ENCODE peak calls at places on chromosomes 2 and 18, in nine cellular contexts. One of them, this sample, is unnamed.

GRCh38 chr18:67735506-67735905 is 219.0 kb upstream of the DSEL start:
- DNase-seq in HepG2: no peak
- DNase-seq in endothelial cell of umbilical vein: no peak
- DNase-seq in coronary artery: no peak
- DNase-seq in astrocyte of the spinal cord: no peak
- DNase-seq in cardiac muscle cell: no peak
- DNase-seq in AG04450: no peak
- DNase-seq in upper lobe of right lung: no peak
- DNase-seq in heart right ventricle: no peak
- DNase-seq in this sample: no peak

GRCh38 chr18:46502444-46502843 is 154.6 kb downstream of the LOXHD1 start:
- DNase-seq in cardiac muscle cell: peak
- DNase-seq in endothelial cell of umbilical vein: no peak
- DNase-seq in HepG2: no peak
- DNase-seq in astrocyte of the spinal cord: peak
- DNase-seq in AG04450: no peak
- DNase-seq in heart right ventricle: no peak
- DNase-seq in coronary artery: no peak
- DNase-seq in upper lobe of right lung: no peak
- DNase-seq in this sample: no peak

GRCh38 chr2:189144700-189145211 is 34.8 kb downstream of the COL5A2 start:
- DNase-seq in astrocyte of the spinal cord: no peak
- DNase-seq in endothelial cell of umbilical vein: no peak
- DNase-seq in cardiac muscle cell: peak
- DNase-seq in coronary artery: no peak
- DNase-seq in heart right ventricle: no peak
- DNase-seq in upper lobe of right lung: no peak
- DNase-seq in HepG2: no peak
- DNase-seq in AG04450: no peak
- DNase-seq in this sample: no peak

GRCh38 chr2:10521356-10521755 is 73.2 kb upstream of the ODC1 start:
- DNase-seq in cardiac muscle cell: no peak
- DNase-seq in coronary artery: no peak
- DNase-seq in heart right ventricle: no peak
- DNase-seq in upper lobe of right lung: no peak
- DNase-seq in AG04450: no peak
- DNase-seq in HepG2: no peak
- DNase-seq in endothelial cell of umbilical vein: no peak
- DNase-seq in astrocyte of the spinal cord: no peak
- DNase-seq in this sample: no peak

GRCh38 chr18:77135339-77136075 is 2.9 kb upstream of the MBP start:
- DNase-seq in upper lobe of right lung: no peak
- DNase-seq in astrocyte of the spinal cord: no peak
- DNase-seq in AG04450: no peak
- DNase-seq in coronary artery: no peak
- DNase-seq in heart right ventricle: no peak
- DNase-seq in HepG2: no peak
- DNase-seq in cardiac muscle cell: no peak
- DNase-seq in endothelial cell of umbilical vein: no peak
- DNase-seq in this sample: no peak

GRCh38 chr2:144948205-144948855 is 428.4 kb upstream of the ZEB2 start:
- DNase-seq in upper lobe of right lung: no peak
- DNase-seq in AG04450: no peak
- DNase-seq in astrocyte of the spinal cord: no peak
- DNase-seq in heart right ventricle: no peak
- DNase-seq in HepG2: no peak
- DNase-seq in endothelial cell of umbilical vein: no peak
- DNase-seq in coronary artery: no peak
- DNase-seq in cardiac muscle cell: no peak
- DNase-seq in this sample: no peak

GRCh38 chr2:37583867-37584266 is 87.6 kb downstream of the CDC42EP3 start:
- DNase-seq in astrocyte of the spinal cord: peak
- DNase-seq in coronary artery: no peak
- DNase-seq in HepG2: no peak
- DNase-seq in cardiac muscle cell: peak
- DNase-seq in heart right ventricle: no peak
- DNase-seq in upper lobe of right lung: no peak
- DNase-seq in AG04450: no peak
- DNase-seq in endothelial cell of umbilical vein: peak
- DNase-seq in this sample: no peak

GRCh38 chr18:49127606-49128190 is 176.9 kb upstream of the SMAD7 start:
- DNase-seq in astrocyte of the spinal cord: no peak
- DNase-seq in heart right ventricle: no peak
- DNase-seq in AG04450: no peak
- DNase-seq in cardiac muscle cell: peak
- DNase-seq in HepG2: no peak
- DNase-seq in endothelial cell of umbilical vein: no peak
- DNase-seq in coronary artery: no peak
- DNase-seq in upper lobe of right lung: no peak
- DNase-seq in this sample: no peak

GRCh38 chr18:37553633-37554398 is 11.8 kb downstream of the CELF4 start:
- DNase-seq in astrocyte of the spinal cord: no peak
- DNase-seq in coronary artery: no peak
- DNase-seq in heart right ventricle: no peak
- DNase-seq in upper lobe of right lung: peak
- DNase-seq in endothelial cell of umbilical vein: no peak
- DNase-seq in cardiac muscle cell: no peak
- DNase-seq in HepG2: no peak
- DNase-seq in AG04450: no peak
- DNase-seq in this sample: peak
- TF ChIP-seq CTCF in astrocyte of the spinal cord: no peak
- TF ChIP-seq CTCF in coronary artery: no peak
- TF ChIP-seq CTCF in heart right ventricle: peak
- TF ChIP-seq CTCF in upper lobe of right lung: no peak
- TF ChIP-seq CTCF in endothelial cell of umbilical vein: no peak
- TF ChIP-seq CTCF in cardiac muscle cell: peak
- TF ChIP-seq CTCF in HepG2: peak
- TF ChIP-seq CTCF in AG04450: peak
- TF ChIP-seq CTCF in this sample: peak

GRCh38 chr2:232984451-232985207 is 28.4 kb downstream of the NGEF start:
- DNase-seq in heart right ventricle: no peak
- DNase-seq in AG04450: no peak
- DNase-seq in astrocyte of the spinal cord: no peak
- DNase-seq in cardiac muscle cell: no peak
- DNase-seq in upper lobe of right lung: no peak
- DNase-seq in coronary artery: no peak
- DNase-seq in endothelial cell of umbilical vein: no peak
- DNase-seq in HepG2: no peak
- DNase-seq in this sample: peak

GRCh38 chr2:232983669-232983991 is 29.4 kb downstream of the NGEF start:
- DNase-seq in coronary artery: no peak
- DNase-seq in AG04450: no peak
- DNase-seq in astrocyte of the spinal cord: no peak
- DNase-seq in upper lobe of right lung: no peak
- DNase-seq in cardiac muscle cell: no peak
- DNase-seq in heart right ventricle: no peak
- DNase-seq in endothelial cell of umbilical vein: no peak
- DNase-seq in HepG2: no peak
- DNase-seq in this sample: peak

GRCh38 chr2:232981356-232981755 is 31.7 kb downstream of the NGEF start:
- DNase-seq in heart right ventricle: no peak
- DNase-seq in coronary artery: no peak
- DNase-seq in HepG2: no peak
- DNase-seq in endothelial cell of umbilical vein: no peak
- DNase-seq in astrocyte of the spinal cord: no peak
- DNase-seq in cardiac muscle cell: no peak
- DNase-seq in AG04450: no peak
- DNase-seq in upper lobe of right lung: no peak
- DNase-seq in this sample: peak

GRCh38 chr2:232981767-232982360 is 31.2 kb downstream of the NGEF start:
- DNase-seq in astrocyte of the spinal cord: no peak
- DNase-seq in heart right ventricle: no peak
- DNase-seq in cardiac muscle cell: no peak
- DNase-seq in upper lobe of right lung: peak
- DNase-seq in endothelial cell of umbilical vein: no peak
- DNase-seq in HepG2: peak
- DNase-seq in AG04450: no peak
- DNase-seq in coronary artery: peak
- DNase-seq in this sample: peak

DNA sequence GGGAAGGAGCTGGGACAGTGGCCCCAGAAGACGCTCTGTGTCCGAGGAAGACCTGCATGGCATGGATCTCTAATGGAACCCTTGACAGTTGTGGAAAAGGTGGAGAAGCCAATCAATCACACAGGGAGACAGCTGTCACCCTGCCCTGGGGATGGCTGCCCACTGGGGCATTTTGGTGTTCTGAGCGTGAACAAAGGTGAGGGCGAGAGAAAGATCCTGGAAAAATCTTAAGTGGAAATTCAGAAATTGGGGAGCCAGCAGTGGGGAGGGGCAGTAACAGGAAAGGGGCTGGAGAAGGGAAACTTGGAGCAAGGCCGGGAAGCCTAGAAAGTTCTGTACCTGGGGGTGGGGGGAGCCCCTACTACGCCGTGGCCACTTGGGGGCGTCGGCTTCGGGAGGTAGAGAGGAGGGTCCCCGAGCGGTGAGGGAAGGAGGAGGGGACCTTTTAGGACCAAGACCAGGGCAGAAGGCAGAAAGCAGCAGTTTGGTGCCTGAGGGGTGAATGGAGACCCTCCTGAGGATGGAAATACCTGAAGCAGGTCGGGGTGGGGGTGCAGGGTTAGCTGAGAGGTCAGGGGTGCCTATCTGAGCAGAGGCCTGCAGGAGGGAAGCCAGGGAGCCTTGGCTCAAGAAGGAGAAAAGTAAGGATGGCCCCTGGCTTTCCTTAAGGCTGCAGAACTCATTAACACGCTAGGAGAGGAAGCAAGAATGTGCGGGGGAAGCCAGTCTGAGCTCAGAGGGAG is 30.0 kb downstream of the NGEF start:
- DNase-seq in HepG2: no peak
- DNase-seq in astrocyte of the spinal cord: no peak
- DNase-seq in upper lobe of right lung: no peak
- DNase-seq in cardiac muscle cell: no peak
- DNase-seq in endothelial cell of umbilical vein: no peak
- DNase-seq in coronary artery: no peak
- DNase-seq in AG04450: no peak
- DNase-seq in heart right ventricle: no peak
- DNase-seq in this sample: peak
- TF ChIP-seq CTCF in HepG2: peak
- TF ChIP-seq CTCF in astrocyte of the spinal cord: no peak
- TF ChIP-seq CTCF in upper lobe of right lung: no peak
- TF ChIP-seq CTCF in cardiac muscle cell: no peak
- TF ChIP-seq CTCF in endothelial cell of umbilical vein: no peak
- TF ChIP-seq CTCF in coronary artery: no peak
- TF ChIP-seq CTCF in AG04450: no peak
- TF ChIP-seq CTCF in heart right ventricle: no peak
- TF ChIP-seq CTCF in this sample: no peak

GRCh38 chr18:24400587-24400986 is 3.0 kb upstream of the OSBPL1A start:
- DNase-seq in astrocyte of the spinal cord: no peak
- DNase-seq in heart right ventricle: no peak
- DNase-seq in upper lobe of right lung: no peak
- DNase-seq in coronary artery: no peak
- DNase-seq in AG04450: no peak
- DNase-seq in cardiac muscle cell: no peak
- DNase-seq in endothelial cell of umbilical vein: peak
- DNase-seq in HepG2: no peak
- DNase-seq in this sample: no peak

GRCh38 chr18:24404591-24404990 is 7.0 kb upstream of the OSBPL1A start:
- DNase-seq in astrocyte of the spinal cord: no peak
- DNase-seq in endothelial cell of umbilical vein: no peak
- DNase-seq in upper lobe of right lung: no peak
- DNase-seq in coronary artery: no peak
- DNase-seq in heart right ventricle: no peak
- DNase-seq in AG04450: no peak
- DNase-seq in HepG2: no peak
- DNase-seq in cardiac muscle cell: no peak
- DNase-seq in this sample: no peak

GRCh38 chr18:24403076-24403475 is 5.5 kb upstream of the OSBPL1A start:
- DNase-seq in upper lobe of right lung: no peak
- DNase-seq in coronary artery: no peak
- DNase-seq in cardiac muscle cell: no peak
- DNase-seq in HepG2: no peak
- DNase-seq in endothelial cell of umbilical vein: no peak
- DNase-seq in heart right ventricle: no peak
- DNase-seq in AG04450: no peak
- DNase-seq in astrocyte of the spinal cord: no peak
- DNase-seq in this sample: no peak

GRCh38 chr18:24398515-24398914 is 891 bp upstream of the OSBPL1A start:
- DNase-seq in endothelial cell of umbilical vein: no peak
- DNase-seq in heart right ventricle: no peak
- DNase-seq in AG04450: no peak
- DNase-seq in HepG2: no peak
- DNase-seq in cardiac muscle cell: peak
- DNase-seq in upper lobe of right lung: no peak
- DNase-seq in coronary artery: no peak
- DNase-seq in astrocyte of the spinal cord: peak
- DNase-seq in this sample: no peak

DNA sequence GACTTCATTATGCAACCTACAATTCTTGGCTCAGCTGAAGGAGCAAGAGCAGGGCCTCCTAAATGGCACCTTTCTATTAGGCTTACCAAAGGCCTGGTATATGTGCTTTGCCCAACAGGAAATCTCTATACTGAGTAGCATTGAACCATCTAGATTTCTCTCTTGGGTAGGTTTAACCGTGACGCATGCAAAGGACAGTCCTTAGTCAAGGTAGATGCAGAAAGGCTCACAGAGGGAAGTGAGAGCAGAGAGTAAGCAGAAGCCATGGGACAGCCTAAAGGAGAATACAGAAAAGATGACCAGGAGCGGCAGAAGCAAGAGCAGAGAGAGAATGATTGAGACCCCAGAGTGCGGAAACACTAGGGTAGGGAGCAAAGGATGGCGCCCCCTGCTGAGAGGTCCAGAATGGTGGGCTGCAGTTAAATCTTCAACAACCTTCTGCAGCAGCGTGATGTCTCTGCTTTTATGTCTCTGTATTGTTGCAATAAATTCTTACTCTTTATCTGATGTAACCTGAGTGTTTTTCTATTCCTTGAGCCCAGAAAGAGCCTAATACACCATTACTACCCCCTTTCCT is 4.7 kb upstream of the OSBPL1A start:
- DNase-seq in AG04450: no peak
- DNase-seq in cardiac muscle cell: no peak
- DNase-seq in endothelial cell of umbilical vein: no peak
- DNase-seq in astrocyte of the spinal cord: no peak
- DNase-seq in heart right ventricle: no peak
- DNase-seq in coronary artery: no peak
- DNase-seq in upper lobe of right lung: no peak
- DNase-seq in HepG2: no peak
- DNase-seq in this sample: no peak
- TF ChIP-seq CTCF in AG04450: peak
- TF ChIP-seq CTCF in cardiac muscle cell: no peak
- TF ChIP-seq CTCF in endothelial cell of umbilical vein: peak
- TF ChIP-seq CTCF in astrocyte of the spinal cord: peak
- TF ChIP-seq CTCF in heart right ventricle: peak
- TF ChIP-seq CTCF in coronary artery: no peak
- TF ChIP-seq CTCF in upper lobe of right lung: peak
- TF ChIP-seq CTCF in HepG2: peak
- TF ChIP-seq CTCF in this sample: peak

GRCh38 chr2:75476778-75477177 is 84.0 kb downstream of the EVA1A start:
- DNase-seq in cardiac muscle cell: peak
- DNase-seq in AG04450: no peak
- DNase-seq in HepG2: no peak
- DNase-seq in coronary artery: no peak
- DNase-seq in heart right ventricle: no peak
- DNase-seq in upper lobe of right lung: no peak
- DNase-seq in astrocyte of the spinal cord: peak
- DNase-seq in endothelial cell of umbilical vein: no peak
- DNase-seq in this sample: no peak

GRCh38 chr2:75483878-75484277 is 76.9 kb downstream of the EVA1A start:
- DNase-seq in upper lobe of right lung: no peak
- DNase-seq in astrocyte of the spinal cord: no peak
- DNase-seq in endothelial cell of umbilical vein: no peak
- DNase-seq in HepG2: no peak
- DNase-seq in cardiac muscle cell: no peak
- DNase-seq in heart right ventricle: no peak
- DNase-seq in coronary artery: no peak
- DNase-seq in AG04450: no peak
- DNase-seq in this sample: no peak

GRCh38 chr2:75484840-75485239 is 75.9 kb downstream of the EVA1A start:
- DNase-seq in AG04450: no peak
- DNase-seq in endothelial cell of umbilical vein: no peak
- DNase-seq in cardiac muscle cell: no peak
- DNase-seq in coronary artery: no peak
- DNase-seq in upper lobe of right lung: no peak
- DNase-seq in astrocyte of the spinal cord: no peak
- DNase-seq in heart right ventricle: no peak
- DNase-seq in HepG2: no peak
- DNase-seq in this sample: no peak

GRCh38 chr2:75482398-75482797 is 78.3 kb downstream of the EVA1A start:
- DNase-seq in HepG2: no peak
- DNase-seq in endothelial cell of umbilical vein: no peak
- DNase-seq in upper lobe of right lung: no peak
- DNase-seq in cardiac muscle cell: no peak
- DNase-seq in heart right ventricle: no peak
- DNase-seq in astrocyte of the spinal cord: no peak
- DNase-seq in coronary artery: no peak
- DNase-seq in AG04450: no peak
- DNase-seq in this sample: no peak

DNA sequence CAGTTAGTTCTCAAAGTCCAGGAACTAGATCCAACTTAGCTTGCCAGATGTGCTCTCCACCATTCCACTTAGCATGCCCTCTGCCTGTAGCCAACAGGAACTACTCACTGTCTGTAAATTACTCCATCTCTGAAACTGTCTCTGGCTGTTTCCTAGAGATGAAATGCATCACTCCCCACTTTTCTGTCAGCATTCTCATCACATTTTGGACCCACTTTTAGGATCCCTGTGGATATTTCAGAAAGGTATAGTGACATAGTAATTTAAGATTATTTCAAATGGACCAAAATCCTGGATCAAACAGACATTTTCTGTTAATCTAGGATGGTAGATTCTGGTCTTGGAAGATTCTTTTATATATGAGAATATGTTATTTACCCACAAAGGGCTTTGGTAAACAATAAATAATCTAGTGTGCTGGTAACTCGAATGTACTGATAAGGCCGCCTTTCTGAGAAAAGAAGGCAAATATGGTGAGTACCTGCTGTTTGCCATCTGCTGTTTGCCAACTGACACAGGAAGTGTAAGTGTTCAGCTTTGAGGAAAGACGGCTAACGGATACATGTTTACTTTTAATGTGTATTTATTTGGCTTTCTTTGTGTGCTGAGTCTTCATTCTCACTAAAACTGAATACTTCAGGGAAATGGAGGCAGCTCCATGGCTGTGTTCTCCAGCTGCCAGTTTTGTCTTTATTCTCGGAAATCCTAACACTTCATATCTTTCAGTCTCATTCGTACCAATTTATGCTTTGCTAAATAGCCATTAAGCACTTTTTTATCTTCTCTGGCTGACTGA is 79.5 kb downstream of the EVA1A start:
- DNase-seq in endothelial cell of umbilical vein: no peak
- DNase-seq in heart right ventricle: no peak
- DNase-seq in astrocyte of the spinal cord: peak
- DNase-seq in coronary artery: no peak
- DNase-seq in AG04450: no peak
- DNase-seq in cardiac muscle cell: peak
- DNase-seq in upper lobe of right lung: no peak
- DNase-seq in HepG2: peak
- DNase-seq in this sample: no peak
- TF ChIP-seq CTCF in endothelial cell of umbilical vein: no peak
- TF ChIP-seq CTCF in heart right ventricle: no peak
- TF ChIP-seq CTCF in astrocyte of the spinal cord: peak
- TF ChIP-seq CTCF in coronary artery: no peak
- TF ChIP-seq CTCF in AG04450: peak
- TF ChIP-seq CTCF in cardiac muscle cell: peak
- TF ChIP-seq CTCF in upper lobe of right lung: peak
- TF ChIP-seq CTCF in HepG2: peak
- TF ChIP-seq CTCF in this sample: peak

This sample was measured in chondrocyte.